ENCODE peak calls at places on chromosomes 1 and 21, in six cellular contexts. One of them, this sample, is unnamed.

GRCh38 chr1:180863158-180863775 is 49.4 kb upstream of the KIAA1614 start:
- DNase-seq in cardiac fibroblast: peak; percentile 70
- DNase-seq in dorsolateral prefrontal cortex: no peak
- DNase-seq in right atrium auricular region: no peak
- DNase-seq in heart right ventricle: no peak
- DNase-seq in fibroblast of mammary gland: peak; percentile 61
- DNase-seq in this sample: peak; percentile 81

GRCh38 chr1:31803610-31804009 is 12.2 kb downstream of the SPOCD1 start:
- DNase-seq in dorsolateral prefrontal cortex: no peak
- DNase-seq in heart right ventricle: no peak
- DNase-seq in fibroblast of mammary gland: no peak
- DNase-seq in cardiac fibroblast: no peak
- DNase-seq in right atrium auricular region: no peak
- DNase-seq in this sample: no peak

GRCh38 chr1:201319631-201320030 is 36.3 kb downstream of the PKP1 start:
- DNase-seq in heart right ventricle: no peak
- DNase-seq in cardiac fibroblast: no peak
- DNase-seq in dorsolateral prefrontal cortex: no peak
- DNase-seq in right atrium auricular region: no peak
- DNase-seq in fibroblast of mammary gland: no peak
- DNase-seq in this sample: no peak

GRCh38 chr1:81443288-81443687 is 357.4 kb upstream of the ADGRL2 start:
- DNase-seq in cardiac fibroblast: no peak
- DNase-seq in fibroblast of mammary gland: no peak
- DNase-seq in right atrium auricular region: no peak
- DNase-seq in dorsolateral prefrontal cortex: no peak
- DNase-seq in heart right ventricle: no peak
- DNase-seq in this sample: no peak

GRCh38 chr1:79197421-79197820 is 190.9 kb upstream of the ADGRL4 start:
- DNase-seq in right atrium auricular region: no peak
- DNase-seq in heart right ventricle: no peak
- DNase-seq in dorsolateral prefrontal cortex: no peak
- DNase-seq in fibroblast of mammary gland: peak; percentile 56
- DNase-seq in cardiac fibroblast: peak; percentile 58
- DNase-seq in this sample: peak; percentile 37

GRCh38 chr1:64505232-64505943 is 35.5 kb downstream of the CACHD1 start:
- DNase-seq in heart right ventricle: peak; percentile 48
- DNase-seq in right atrium auricular region: no peak
- DNase-seq in fibroblast of mammary gland: no peak
- DNase-seq in dorsolateral prefrontal cortex: no peak
- DNase-seq in cardiac fibroblast: no peak
- DNase-seq in this sample: no peak

GRCh38 chr1:226203237-226203636 is 16.7 kb upstream of the ACBD3 start:
- DNase-seq in heart right ventricle: no peak
- DNase-seq in cardiac fibroblast: no peak
- DNase-seq in fibroblast of mammary gland: no peak
- DNase-seq in right atrium auricular region: no peak
- DNase-seq in dorsolateral prefrontal cortex: no peak
- DNase-seq in this sample: no peak

GRCh38 chr1:183032122-183032921 is 9.1 kb downstream of the LAMC1 start:
- DNase-seq in heart right ventricle: no peak
- DNase-seq in fibroblast of mammary gland: peak; percentile 50
- DNase-seq in cardiac fibroblast: no peak
- DNase-seq in dorsolateral prefrontal cortex: no peak
- DNase-seq in right atrium auricular region: no peak
- DNase-seq in this sample: peak; percentile 56

GRCh38 chr1:41359211-41360073 is 1.8 kb upstream of the FOXO6 start:
- DNase-seq in fibroblast of mammary gland: peak; percentile 11
- DNase-seq in dorsolateral prefrontal cortex: no peak
- DNase-seq in right atrium auricular region: no peak
- DNase-seq in heart right ventricle: no peak
- DNase-seq in cardiac fibroblast: peak; percentile 78
- DNase-seq in this sample: peak; percentile 38

GRCh38 chr1:41749992-41750745 is 168.6 kb downstream of the HIVEP3 start:
- DNase-seq in cardiac fibroblast: no peak
- DNase-seq in right atrium auricular region: no peak
- DNase-seq in dorsolateral prefrontal cortex: no peak
- DNase-seq in heart right ventricle: no peak
- DNase-seq in fibroblast of mammary gland: no peak
- DNase-seq in this sample: no peak

GRCh38 chr1:208235356-208235982 is 8.7 kb downstream of the PLXNA2 start:
- DNase-seq in heart right ventricle: no peak
- DNase-seq in right atrium auricular region: no peak
- DNase-seq in fibroblast of mammary gland: no peak
- DNase-seq in cardiac fibroblast: no peak
- DNase-seq in dorsolateral prefrontal cortex: no peak
- DNase-seq in this sample: no peak

GRCh38 chr1:209389258-209389657 is 194.3 kb upstream of the CAMK1G start:
- DNase-seq in cardiac fibroblast: peak; percentile 48
- DNase-seq in dorsolateral prefrontal cortex: no peak
- DNase-seq in right atrium auricular region: no peak
- DNase-seq in fibroblast of mammary gland: peak; percentile 96
- DNase-seq in heart right ventricle: no peak
- DNase-seq in this sample: peak; percentile 99

GRCh38 chr21:20639026-20639425 is 359.2 kb upstream of the NCAM2 start:
- DNase-seq in right atrium auricular region: no peak
- DNase-seq in heart right ventricle: no peak
- DNase-seq in cardiac fibroblast: peak; percentile 5
- DNase-seq in dorsolateral prefrontal cortex: no peak
- DNase-seq in fibroblast of mammary gland: peak; percentile 16
- DNase-seq in this sample: peak; percentile 66

GRCh38 chr21:25396135-25396711 is 211.1 kb downstream of the MRPL39 start:
- DNase-seq in heart right ventricle: no peak
- DNase-seq in cardiac fibroblast: no peak
- DNase-seq in fibroblast of mammary gland: no peak
- DNase-seq in dorsolateral prefrontal cortex: no peak
- DNase-seq in right atrium auricular region: no peak
- DNase-seq in this sample: no peak

GRCh38 chr21:38847556-38847955 is 41.8 kb downstream of the ETS2 start:
- DNase-seq in dorsolateral prefrontal cortex: no peak
- DNase-seq in fibroblast of mammary gland: no peak
- DNase-seq in cardiac fibroblast: peak; percentile 75
- DNase-seq in heart right ventricle: no peak
- DNase-seq in right atrium auricular region: no peak
- DNase-seq in this sample: peak; percentile 87

GRCh38 chr1:34137411-34137810 is 27.6 kb downstream of the CSMD2 start:
- DNase-seq in dorsolateral prefrontal cortex: no peak
- DNase-seq in heart right ventricle: no peak
- DNase-seq in fibroblast of mammary gland: no peak
- DNase-seq in right atrium auricular region: no peak
- DNase-seq in cardiac fibroblast: no peak
- DNase-seq in this sample: no peak

GRCh38 chr1:18926315-18927081 is 24.1 kb upstream of the ALDH4A1 start:
- DNase-seq in fibroblast of mammary gland: peak; percentile 93
- DNase-seq in cardiac fibroblast: peak; percentile 93
- DNase-seq in right atrium auricular region: peak; percentile 90
- DNase-seq in heart right ventricle: no peak
- DNase-seq in dorsolateral prefrontal cortex: no peak
- DNase-seq in this sample: peak; percentile 87

GRCh38 chr1:98991127-98992003 is 13.3 kb downstream of the PLPPR5 start:
- DNase-seq in dorsolateral prefrontal cortex: no peak
- DNase-seq in heart right ventricle: no peak
- DNase-seq in cardiac fibroblast: peak; percentile 78
- DNase-seq in fibroblast of mammary gland: peak; percentile 92
- DNase-seq in right atrium auricular region: no peak
- DNase-seq in this sample: peak; percentile 62

GRCh38 chr1:24535021-24535424 is 20.9 kb upstream of the NCMAP start:
- DNase-seq in fibroblast of mammary gland: no peak
- DNase-seq in heart right ventricle: no peak
- DNase-seq in right atrium auricular region: no peak
- DNase-seq in cardiac fibroblast: no peak
- DNase-seq in dorsolateral prefrontal cortex: no peak
- DNase-seq in this sample: no peak

GRCh38 chr1:63713627-63714481 is 60.0 kb upstream of the ROR1 start:
- DNase-seq in heart right ventricle: no peak
- DNase-seq in cardiac fibroblast: peak; percentile 75
- DNase-seq in right atrium auricular region: peak; percentile 49
- DNase-seq in dorsolateral prefrontal cortex: no peak
- DNase-seq in fibroblast of mammary gland: peak; percentile 92
- DNase-seq in this sample: peak; percentile 87

GRCh38 chr1:156525856-156526479 is 25.4 kb upstream of the MEF2D start:
- DNase-seq in cardiac fibroblast: no peak
- DNase-seq in fibroblast of mammary gland: no peak
- DNase-seq in dorsolateral prefrontal cortex: no peak
- DNase-seq in heart right ventricle: no peak
- DNase-seq in right atrium auricular region: no peak
- DNase-seq in this sample: no peak

GRCh38 chr1:205048382-205048781 is 5.4 kb downstream of the CNTN2 start:
- DNase-seq in fibroblast of mammary gland: no peak
- DNase-seq in cardiac fibroblast: no peak
- DNase-seq in dorsolateral prefrontal cortex: peak; percentile 96
- DNase-seq in right atrium auricular region: no peak
- DNase-seq in heart right ventricle: no peak
- DNase-seq in this sample: no peak

GRCh38 chr1:77322061-77322900 is 40.5 kb downstream of the AK5 start:
- DNase-seq in cardiac fibroblast: peak; percentile 62
- DNase-seq in right atrium auricular region: no peak
- DNase-seq in fibroblast of mammary gland: peak; percentile 90
- DNase-seq in dorsolateral prefrontal cortex: no peak
- DNase-seq in heart right ventricle: no peak
- DNase-seq in this sample: peak; percentile 50

GRCh38 chr21:26833460-26833939 is 11.7 kb downstream of the ADAMTS1 start:
- DNase-seq in fibroblast of mammary gland: no peak
- DNase-seq in cardiac fibroblast: peak; percentile 38
- DNase-seq in heart right ventricle: no peak
- DNase-seq in right atrium auricular region: no peak
- DNase-seq in dorsolateral prefrontal cortex: no peak
- DNase-seq in this sample: peak; percentile 55

GRCh38 chr1:71422221-71422620 is 341.4 kb upstream of the ZRANB2 start:
- DNase-seq in right atrium auricular region: no peak
- DNase-seq in cardiac fibroblast: no peak
- DNase-seq in heart right ventricle: no peak
- DNase-seq in fibroblast of mammary gland: no peak
- DNase-seq in dorsolateral prefrontal cortex: no peak
- DNase-seq in this sample: no peak

GRCh38 chr1:192904438-192904895 is 95.6 kb downstream of the RGS2 start:
- DNase-seq in dorsolateral prefrontal cortex: no peak
- DNase-seq in right atrium auricular region: peak; percentile 69
- DNase-seq in heart right ventricle: no peak
- DNase-seq in fibroblast of mammary gland: peak; percentile 98
- DNase-seq in cardiac fibroblast: peak; percentile 96
- DNase-seq in this sample: peak; percentile 96

GRCh38 chr1:61779231-61779630 is 37.0 kb downstream of the PATJ start:
- DNase-seq in right atrium auricular region: no peak
- DNase-seq in heart right ventricle: no peak
- DNase-seq in dorsolateral prefrontal cortex: no peak
- DNase-seq in fibroblast of mammary gland: no peak
- DNase-seq in cardiac fibroblast: no peak
- DNase-seq in this sample: no peak

DNA sequence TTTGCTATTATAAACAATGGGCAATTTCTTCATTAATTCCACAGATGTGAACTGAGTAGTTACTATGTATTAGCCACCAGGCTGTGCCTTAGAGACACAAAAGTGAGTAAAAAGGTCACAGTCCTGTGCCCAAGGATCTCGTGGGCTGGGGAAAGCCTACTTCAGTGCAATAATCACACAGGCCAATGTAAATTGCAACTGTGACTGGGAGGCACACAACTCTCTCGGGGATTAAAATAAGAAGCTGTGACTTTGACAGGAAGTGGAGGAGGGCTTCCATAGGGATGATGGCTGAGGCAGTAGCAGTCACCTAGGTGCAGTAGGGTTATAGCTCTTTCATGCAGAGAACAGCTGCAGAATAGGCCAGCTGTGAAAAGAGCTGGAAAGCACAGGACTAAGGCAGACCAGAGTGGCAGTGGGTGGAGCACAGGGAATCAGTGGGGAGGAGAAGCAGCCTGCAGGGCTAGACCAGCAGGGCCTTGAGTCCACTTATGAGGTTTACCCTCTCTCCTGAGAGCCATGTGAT is 121.9 kb downstream of the MAB21L3 start:
- DNase-seq in cardiac fibroblast: peak; percentile 14
- DNase-seq in right atrium auricular region: no peak
- DNase-seq in heart right ventricle: no peak
- DNase-seq in fibroblast of mammary gland: no peak
- DNase-seq in dorsolateral prefrontal cortex: no peak
- DNase-seq in this sample: peak; percentile 36
- TF ChIP-seq CTCF in cardiac fibroblast: no peak
- TF ChIP-seq CTCF in right atrium auricular region: peak; percentile 15
- TF ChIP-seq CTCF in heart right ventricle: peak; percentile 25
- TF ChIP-seq CTCF in fibroblast of mammary gland: no peak
- TF ChIP-seq CTCF in dorsolateral prefrontal cortex: no peak
- TF ChIP-seq CTCF in this sample: no peak

DNA sequence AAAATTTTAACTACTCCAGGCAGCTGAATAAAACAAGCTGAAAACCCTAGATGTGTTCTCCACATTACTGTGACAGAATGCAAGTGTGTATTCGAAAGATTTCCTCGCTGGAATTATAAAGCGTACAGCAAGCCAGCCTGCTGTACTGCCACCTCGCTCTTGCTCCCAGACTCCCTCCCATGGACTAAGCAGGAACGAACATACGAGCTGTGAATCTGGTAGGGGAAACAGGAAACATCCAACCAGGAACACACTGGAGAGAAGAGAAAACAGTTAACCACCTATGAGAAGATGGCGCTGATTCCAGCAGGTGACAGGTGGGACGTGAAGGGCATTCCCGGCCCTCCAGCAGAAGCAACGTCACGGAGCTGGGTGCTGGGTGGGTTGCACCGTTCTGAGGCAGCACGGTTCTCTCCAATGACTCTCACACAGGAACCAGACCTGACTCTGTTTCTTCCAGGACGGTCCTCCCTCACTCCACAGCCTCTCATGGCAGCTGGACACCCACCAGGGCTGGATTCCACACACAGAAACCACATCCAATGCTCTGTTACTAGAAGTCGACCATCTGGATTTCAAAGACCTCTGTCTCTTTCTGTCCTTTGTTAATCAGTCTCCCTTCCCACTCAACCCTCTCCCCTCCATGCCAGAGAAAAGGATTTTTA is 219.2 kb downstream of the RERE start:
- DNase-seq in cardiac fibroblast: peak; percentile 82
- DNase-seq in heart right ventricle: no peak
- DNase-seq in right atrium auricular region: peak; percentile 61
- DNase-seq in fibroblast of mammary gland: peak; percentile 72
- DNase-seq in dorsolateral prefrontal cortex: peak; percentile 51
- DNase-seq in this sample: no peak
- TF ChIP-seq CTCF in cardiac fibroblast: peak; percentile 73
- TF ChIP-seq CTCF in heart right ventricle: peak; percentile 72
- TF ChIP-seq CTCF in right atrium auricular region: peak; percentile 67
- TF ChIP-seq CTCF in fibroblast of mammary gland: peak; percentile 71
- TF ChIP-seq CTCF in dorsolateral prefrontal cortex: peak; percentile 50
- TF ChIP-seq CTCF in this sample: no peak

DNA sequence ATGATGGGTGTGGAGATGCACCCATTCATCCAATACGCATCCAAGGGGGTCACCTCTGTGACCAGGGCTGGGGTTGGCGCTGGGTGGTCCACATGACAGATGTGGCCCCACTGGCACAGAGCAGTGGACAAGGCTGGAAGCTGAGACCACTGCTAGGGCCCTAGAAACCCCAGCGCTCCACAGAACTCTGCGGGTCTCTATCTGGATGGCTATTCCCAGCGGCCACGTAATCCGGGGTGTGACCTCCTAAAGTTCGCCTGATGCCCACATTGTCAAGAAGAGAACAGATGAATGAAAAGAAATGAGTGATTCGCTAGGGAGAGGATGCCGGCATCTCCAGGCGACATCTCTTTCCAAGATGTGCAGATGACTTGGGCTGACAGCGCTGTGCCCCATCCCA is 55.2 kb downstream of the PRDM15 start:
- DNase-seq in heart right ventricle: no peak
- DNase-seq in dorsolateral prefrontal cortex: no peak
- DNase-seq in cardiac fibroblast: no peak
- DNase-seq in fibroblast of mammary gland: no peak
- DNase-seq in right atrium auricular region: no peak
- DNase-seq in this sample: no peak
- TF ChIP-seq CTCF in heart right ventricle: no peak
- TF ChIP-seq CTCF in dorsolateral prefrontal cortex: no peak
- TF ChIP-seq CTCF in cardiac fibroblast: no peak
- TF ChIP-seq CTCF in fibroblast of mammary gland: no peak
- TF ChIP-seq CTCF in right atrium auricular region: no peak
- TF ChIP-seq CTCF in this sample: no peak

GRCh38 chr1:234231061-234231892 is 142.0 kb upstream of the COA6 start:
- DNase-seq in fibroblast of mammary gland: no peak
- DNase-seq in cardiac fibroblast: no peak
- DNase-seq in right atrium auricular region: no peak
- DNase-seq in heart right ventricle: no peak
- DNase-seq in dorsolateral prefrontal cortex: no peak
- DNase-seq in this sample: no peak
- TF ChIP-seq CTCF in fibroblast of mammary gland: no peak
- TF ChIP-seq CTCF in cardiac fibroblast: peak; percentile 9
- TF ChIP-seq CTCF in right atrium auricular region: no peak
- TF ChIP-seq CTCF in heart right ventricle: no peak
- TF ChIP-seq CTCF in dorsolateral prefrontal cortex: no peak
- TF ChIP-seq CTCF in this sample: no peak